ENCODE peak calls at places on chromosomes 7 and 10, in four cellular contexts. I is IMR-90, A is H9, Z is H1. G is an unnamed sample.
A peak's percentile ranks its signal among the peaks of the same experiment; 100 is the strongest.

GRCh38 chr7:108249458-108249857 is 119.3 kb upstream of the LAMB4 start:
- DNase-seq in I (no peak), A (no peak), Z (no peak), G (no peak)

GRCh38 chr10:16799621-16800020 is 17.6 kb downstream of the RSU1 start:
- DNase-seq in I (no peak), A (peak; percentile 50), Z (no peak), G (no peak)

GRCh38 chr10:101219137-101219945 is 9.9 kb downstream of the LBX1 start:
- DNase-seq in I (no peak), A (no peak), Z (no peak), G (no peak)

GRCh38 chr10:101693701-101694055 is 1.3 kb downstream of the FBXW4 start:
- DNase-seq in I (peak; percentile 60), A (no peak), Z (no peak), G (peak; percentile 72)

GRCh38 chr10:122267849-122268737 is 3.0 kb upstream of the BTBD16 start:
- DNase-seq in I (peak; percentile 25), A (peak; percentile 74), Z (no peak), G (peak; percentile 42)

GRCh38 chr10:71547290-71547689 is 150.6 kb downstream of the CDH23 start:
- DNase-seq in I (no peak), A (no peak), Z (no peak), G (no peak)

GRCh38 chr7:132646064-132646463 is 69.8 kb upstream of the PLXNA4 start:
- DNase-seq in I (no peak), A (no peak), Z (no peak), G (no peak)

GRCh38 chr7:1483079-1483478 is 21.1 kb downstream of the INTS1 start:
- DNase-seq in I (no peak), A (no peak), Z (no peak), G (no peak)

GRCh38 chr7:92880212-92881090 is 44.1 kb upstream of the CDK6 start:
- DNase-seq in I (no peak), A (peak; percentile 77), Z (peak; percentile 27), G (no peak)

GRCh38 chr7:106865130-106866115 is at the start of gene PIK3CG:
- DNase-seq in I (no peak), A (no peak), Z (no peak), G (peak; percentile 31)

GRCh38 chr7:29539471-29539870 is 24.2 kb upstream of the PRR15 start:
- DNase-seq in I (no peak), A (no peak), Z (no peak), G (no peak)

GRCh38 chr7:136957391-136957790 is 88.9 kb downstream of the CHRM2 start:
- DNase-seq in I (peak; percentile 43), A (no peak), Z (no peak), G (peak; percentile 71)

GRCh38 chr7:155198901-155199845 is 98.5 kb upstream of the INSIG1 start:
- DNase-seq in I (peak; percentile 88), A (no peak), Z (no peak), G (peak; percentile 80)

GRCh38 chr7:70148997-70149396 is 550.7 kb downstream of the AUTS2 start:
- DNase-seq in I (no peak), A (no peak), Z (no peak), G (no peak)

GRCh38 chr7:70153946-70154345 is 555.7 kb downstream of the AUTS2 start:
- DNase-seq in I (no peak), A (no peak), Z (no peak), G (no peak)

GRCh38 chr7:70152313-70152712 is 554.0 kb downstream of the AUTS2 start:
- DNase-seq in I (no peak), A (no peak), Z (no peak), G (no peak)

GRCh38 chr7:70156052-70156451 is 557.8 kb downstream of the AUTS2 start:
- DNase-seq in I (no peak), A (no peak), Z (no peak), G (no peak)

GRCh38 chr7:70154521-70155180 is 556.4 kb downstream of the AUTS2 start:
- DNase-seq in I (no peak), A (no peak), Z (no peak), G (no peak)
- H3K9ac ChIP-seq in I (no peak overlapping the region), A (no peak overlapping the region), Z (no peak overlapping the region), G (no peak overlapping the region)

DNA sequence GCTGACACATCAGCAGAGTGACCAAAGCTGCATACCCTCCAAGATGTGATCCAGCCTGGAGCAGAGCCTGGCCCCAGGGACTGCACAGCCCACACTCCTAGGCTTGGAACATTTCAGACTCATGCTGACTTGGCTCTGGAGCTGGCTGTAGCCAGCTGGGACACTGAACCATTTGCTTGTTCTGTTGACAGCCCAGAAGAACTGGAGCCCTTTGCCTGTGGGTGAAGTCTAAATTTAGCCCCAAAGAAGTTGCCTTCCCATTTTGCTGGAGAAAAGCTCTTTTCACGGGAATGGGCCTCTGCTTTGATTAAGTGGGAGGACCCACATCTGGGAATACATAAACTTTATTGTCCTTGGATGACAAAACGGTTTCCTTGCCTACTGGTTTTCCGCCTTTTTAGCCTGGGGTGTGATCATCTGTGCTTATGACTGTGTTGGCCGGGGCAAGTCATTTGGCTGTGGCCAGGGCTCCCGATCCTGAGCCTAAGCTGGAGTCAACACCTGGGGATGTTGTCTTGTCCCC is 186.2 kb upstream of the BMPER start:
- DNase-seq in I (peak; percentile 25), A (no peak), Z (no peak), G (no peak)
- H2AK5ac ChIP-seq in I (no peak overlapping the region), A (no peak overlapping the region), Z (no peak overlapping the region), G (peak overlapping the region; percentile 56)

GRCh38 chr10:130453036-130453720 is 317.0 kb downstream of the GLRX3 start:
- DNase-seq in I (no peak), A (peak; percentile 28), Z (no peak), G (no peak)
- H3K18ac ChIP-seq in I (no peak overlapping the region), A (no peak overlapping the region), Z (no peak overlapping the region), G (no peak overlapping the region)

GRCh38 chr10:34433241-34434076 is 381.6 kb downstream of the PARD3 start:
- DNase-seq in I (peak; percentile 77), A (no peak), Z (no peak), G (no peak)
- H3K9ac ChIP-seq in I (no peak overlapping the region), A (no peak overlapping the region), Z (no peak overlapping the region), G (peak overlapping the region; percentile 23)

GRCh38 chr7:124898523-124898922 is 31.1 kb downstream of the POT1 start:
- DNase-seq in I (peak; percentile 6), A (no peak), Z (no peak), G (peak; percentile 29)

GRCh38 chr7:124896001-124896400 is 33.6 kb downstream of the POT1 start:
- DNase-seq in I (no peak), A (no peak), Z (no peak), G (no peak)

DNA sequence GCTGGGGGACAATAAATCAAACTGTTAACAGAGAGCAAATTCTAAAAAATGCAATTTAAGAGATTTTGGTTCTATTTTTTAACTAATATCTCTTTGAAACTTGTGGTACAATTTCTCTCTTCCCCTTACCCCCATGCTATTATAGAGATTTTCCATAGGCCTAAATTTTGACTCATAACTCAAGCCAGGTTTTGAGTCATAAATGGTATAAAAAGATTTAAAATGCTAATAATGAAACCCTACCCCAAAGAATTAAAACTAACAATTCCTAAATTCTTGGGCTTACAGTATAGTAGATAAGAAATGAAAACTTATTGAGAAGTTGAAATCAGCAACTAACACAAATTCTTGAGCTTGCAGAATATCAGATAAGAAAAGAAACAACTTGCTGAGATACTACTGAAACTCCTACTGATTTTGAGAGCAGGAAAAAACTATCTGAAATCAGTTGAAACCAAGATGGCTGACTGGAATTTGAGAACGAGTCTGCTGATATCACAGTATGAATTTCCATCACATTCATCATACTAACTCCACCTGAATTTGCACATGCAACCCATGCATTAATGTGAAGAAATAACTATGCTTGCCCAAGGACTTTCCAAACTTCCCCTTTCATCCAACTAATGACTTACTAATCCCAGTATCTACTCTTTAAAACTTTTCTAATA is 36.4 kb downstream of the POT1 start:
- DNase-seq in I (no peak), A (no peak), Z (no peak), G (no peak)
- H2AK5ac ChIP-seq in I (no peak overlapping the region), A (no peak overlapping the region), Z (no peak overlapping the region), G (no peak overlapping the region)

DNA sequence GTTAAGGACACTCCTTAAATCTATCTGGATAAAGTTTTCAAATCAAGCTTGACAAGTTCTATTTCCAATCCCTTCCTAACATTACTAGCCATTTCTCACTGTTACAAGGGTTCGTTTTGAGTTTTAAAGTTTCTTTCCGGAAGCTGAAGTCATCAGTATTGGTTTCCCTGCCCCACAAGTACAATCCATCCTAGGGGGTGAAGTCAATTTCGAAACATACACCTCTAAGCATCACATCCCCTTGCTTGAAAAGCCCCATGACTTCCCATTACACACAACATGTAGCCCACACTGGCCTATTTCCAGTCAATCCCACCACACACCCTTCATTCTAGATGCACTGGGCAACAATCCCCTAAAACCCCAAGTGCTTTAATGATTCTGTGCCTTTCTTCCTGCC is 13.0 kb downstream of the DPY19L1 start:
- DNase-seq in I (no peak), A (no peak), Z (no peak), G (no peak)
- H3K18ac ChIP-seq in I (no peak overlapping the region), A (no peak overlapping the region), Z (no peak overlapping the region), G (no peak overlapping the region)